ENCODE peak calls at places on chromosomes 13 and 19, in eight cellular contexts. G is stimulated activated CD4-positive, alpha-beta T cell treated with anti-CD3 and anti-CD28 coated beads, Interleukin-1b, Interleukin-23, amount 100 ng/mL, for 1 hour; Q is heart left ventricle; F is T-cell; W is activated T-helper 9 cell treated with anti-CD3 and anti-CD28 coated beads, Interleukin-2, amount 50 U/mL, for 16 hours; N is SHP77; X is sciatic nerve; H is osteocyte. K is an unnamed sample.

GRCh38 chr13:49681837-49682236 is 9.4 kb downstream of the EBPL start:
- DNase-seq in G (no peak), Q (no peak), F (no peak), W (no peak), N (peak), X (no peak), H (peak), K (peak)

GRCh38 chr19:42472402-42473147 is 29.8 kb upstream of the CXCL17 start:
- DNase-seq in G (no peak), Q (no peak), F (no peak), W (no peak), N (no peak), X (no peak), H (no peak), K (no peak)

GRCh38 chr13:102978168-102978567 is 88.0 kb downstream of the SLC10A2 start:
- DNase-seq in G (no peak), Q (no peak), F (no peak), W (no peak), N (no peak), X (no peak), H (no peak), K (no peak)

GRCh38 chr19:45151821-45152503 is 8.8 kb downstream of the NKPD1 start:
- DNase-seq in G (no peak), Q (no peak), F (no peak), W (no peak), N (no peak), X (no peak), H (no peak), K (no peak)

GRCh38 chr13:80101040-80101439 is 239.9 kb downstream of the SPRY2 start:
- DNase-seq in G (no peak), Q (no peak), F (no peak), W (no peak), N (no peak), X (no peak), H (no peak), K (no peak)

GRCh38 chr13:20658451-20658850 is 45.0 kb upstream of the IL17D start:
- DNase-seq in G (no peak), Q (no peak), F (no peak), W (no peak), N (no peak), X (no peak), H (no peak), K (no peak)

GRCh38 chr19:13850910-13851753 is 25.8 kb upstream of the NANOS3 start:
- DNase-seq in G (no peak), Q (peak), F (no peak), W (peak), N (peak), X (peak), H (peak), K (peak)

GRCh38 chr13:110875243-110875642 is 39.6 kb downstream of the ANKRD10 start:
- DNase-seq in G (no peak), Q (no peak), F (no peak), W (no peak), N (peak), X (no peak), H (no peak), K (no peak)

GRCh38 chr13:76792680-76793334 is 93.4 kb downstream of the KCTD12 start:
- DNase-seq in G (no peak), Q (peak), F (no peak), W (no peak), N (no peak), X (peak), H (no peak), K (no peak)

GRCh38 chr13:110628477-110628793 is 13.1 kb downstream of the NAXD start:
- DNase-seq in G (no peak), Q (no peak), F (no peak), W (no peak), N (no peak), X (no peak), H (no peak), K (no peak)